ENCODE peak calls at places on chromosome 19, in four cellular contexts. K is K562, R is A549, D is tibial nerve. C is an unnamed sample.

GRCh38 chr19:50791594-50792245 is 1.5 kb downstream of the ACP4 start:
- DNase-seq in K (no peak), R (no peak), D (no peak), C (no peak)

GRCh38 chr19:57642396-57643046 is 9.6 kb downstream of the ZNF211 start:
- DNase-seq in K (no peak), R (no peak), D (no peak), C (no peak)

GRCh38 chr19:30688696-30689095 is 316.5 kb downstream of the ZNF536 start:
- DNase-seq in K (no peak), R (no peak), D (no peak), C (no peak)

GRCh38 chr19:37654525-37654832 is 786 bp downstream of the ZFP30 start:
- DNase-seq in K (no peak), R (no peak), D (no peak), C (no peak)

GRCh38 chr19:49472936-49473335 is 1.1 kb upstream of the FLT3LG start:
- DNase-seq in K (no peak), R (no peak), D (no peak), C (no peak)

GRCh38 chr19:1063909-1064660 is 2.9 kb upstream of the ARHGAP45 start:
- DNase-seq in K (peak), R (no peak), D (no peak), C (no peak)

GRCh38 chr19:55115446-55116065 is 1.9 kb downstream of the PPP1R12C start:
- DNase-seq in K (peak), R (no peak), D (no peak), C (no peak)

GRCh38 chr19:1001538-1002166 is 1.4 kb downstream of the GRIN3B start:
- DNase-seq in K (peak), R (peak), D (no peak), C (no peak)

GRCh38 chr19:53906211-53907192 is 2.6 kb upstream of the CACNG7 start:
- DNase-seq in K (peak), R (no peak), D (no peak), C (no peak)

GRCh38 chr19:40273469-40274360 is 11.4 kb downstream of the AKT2 start:
- DNase-seq in K (peak), R (no peak), D (no peak), C (no peak)
- TF ChIP-seq EP300 in K (no peak), R (no peak), D (no peak), C (no peak)

GRCh38 chr19:13154241-13154778 is 4.1 kb downstream of the IER2 start:
- DNase-seq in K (peak), R (peak), D (peak), C (peak)

GRCh38 chr19:13151605-13152355 is 1.6 kb downstream of the IER2 start:
- DNase-seq in K (peak), R (peak), D (peak), C (peak)

GRCh38 chr19:13153627-13154240 is 3.5 kb downstream of the IER2 start:
- DNase-seq in K (peak), R (no peak), D (no peak), C (peak)

GRCh38 chr19:13152356-13152853 is 2.2 kb downstream of the IER2 start:
- DNase-seq in K (no peak), R (no peak), D (no peak), C (no peak)

DNA sequence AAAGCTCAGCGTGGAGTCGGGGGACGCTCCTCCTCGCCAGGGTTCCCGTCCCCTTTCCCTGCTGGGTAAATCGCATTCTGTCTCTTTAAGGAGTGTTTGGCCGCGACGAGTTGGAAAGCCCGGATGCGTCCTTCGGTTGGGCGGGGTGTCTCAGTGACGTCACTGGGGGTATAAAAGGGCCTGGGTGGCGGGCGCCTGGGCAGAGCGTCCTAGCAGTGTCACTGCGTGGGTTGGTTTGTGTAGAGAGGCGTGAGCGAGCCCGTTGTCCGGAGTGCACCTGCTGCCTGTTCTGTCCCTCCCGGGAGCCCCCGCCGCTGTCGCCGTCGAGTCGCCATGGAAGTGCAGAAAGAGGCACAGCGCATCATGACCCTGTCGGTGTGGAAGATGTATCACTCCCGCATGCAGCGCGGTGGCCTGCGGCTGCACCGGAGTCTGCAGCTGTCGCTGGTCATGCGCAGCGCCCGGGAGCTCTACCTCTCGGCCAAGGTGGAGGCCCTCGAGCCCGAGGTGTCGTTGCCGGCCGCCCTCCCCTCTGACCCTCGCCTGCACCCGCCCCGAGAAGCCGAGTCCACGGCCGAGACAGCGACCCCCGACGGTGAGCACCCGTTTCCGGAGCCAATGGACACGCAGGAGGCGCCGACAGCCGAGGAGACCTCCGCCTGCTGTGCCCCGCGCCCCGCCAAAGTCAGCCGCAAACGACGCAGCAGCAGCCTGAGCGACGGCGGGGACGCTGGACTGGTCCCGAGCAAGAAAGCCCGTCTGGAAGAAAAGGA is 2.8 kb downstream of the IER2 start:
- DNase-seq in K (peak), R (peak), D (peak), C (peak)
- TF ChIP-seq EP300 in K (peak), R (no peak), D (peak), C (peak)

GRCh38 chr19:18330865-18331264 is 8.0 kb upstream of the LSM4 start:
- DNase-seq in K (no peak), R (no peak), D (no peak), C (no peak)
- TF ChIP-seq EP300 in K (no peak), R (no peak), D (no peak), C (no peak)

GRCh38 chr19:10262771-10263170 is 8.1 kb upstream of the ICAM1 start:
- DNase-seq in K (no peak), R (no peak), D (no peak), C (no peak)

GRCh38 chr19:10258080-10258710 is 6.2 kb downstream of the MRPL4 start:
- DNase-seq in K (no peak), R (no peak), D (no peak), C (no peak)

GRCh38 chr19:10256970-10257615 is 5.1 kb downstream of the MRPL4 start:
- DNase-seq in K (no peak), R (no peak), D (no peak), C (no peak)

GRCh38 chr19:10259162-10259905 is 7.3 kb downstream of the MRPL4 start:
- DNase-seq in K (peak), R (peak), D (peak), C (peak)

GRCh38 chr19:10260141-10260584 is 8.1 kb downstream of the MRPL4 start:
- DNase-seq in K (no peak), R (no peak), D (no peak), C (no peak)
- TF ChIP-seq EP300 in K (no peak), R (no peak), D (no peak), C (no peak)

GRCh38 chr19:4723465-4724251 is at the start of gene DPP9:
- DNase-seq in K (peak), R (peak), D (peak), C (peak)
- TF ChIP-seq EP300 in K (peak), R (no peak), D (peak), C (peak)

GRCh38 chr19:3387645-3388589 is 21.5 kb downstream of the NFIC start:
- DNase-seq in K (no peak), R (peak), D (peak), C (peak)
- TF ChIP-seq EP300 in K (no peak), R (no peak), D (no peak), C (no peak)